ENCODE peak calls at places on chromosomes 16 and 17, in six cellular contexts. N, R, O, A, G and Q are unnamed samples.

GRCh38 chr17:49487202-49487601 is 7.9 kb upstream of the NGFR start:
- DNase-seq in N (no peak), R (no peak), O (no peak), A (no peak), G (no peak), Q (no peak)

GRCh38 chr16:35691057-35691456 is 2231.6 kb downstream of the TP53TG3F start:
- DNase-seq in N (no peak), R (no peak), O (no peak), A (no peak), G (no peak), Q (no peak)

GRCh38 chr16:10827691-10828341 is 9.2 kb upstream of the TVP23A start:
- DNase-seq in N (peak; percentile 91), R (peak; percentile 52), O (peak; percentile 64), A (no peak), G (peak; percentile 91), Q (peak; percentile 60)

GRCh38 chr17:7476474-7476873 is 3.0 kb downstream of the ZBTB4 start:
- DNase-seq in N (no peak), R (no peak), O (peak; percentile 77), A (no peak), G (no peak), Q (no peak)

GRCh38 chr17:38539386-38539785 is 66.4 kb downstream of the SRCIN1 start:
- DNase-seq in N (no peak), R (no peak), O (no peak), A (no peak), G (no peak), Q (no peak)

GRCh38 chr17:9386401-9386800 is 189.2 kb downstream of the STX8 start:
- DNase-seq in N (peak; percentile 46), R (peak; percentile 28), O (no peak), A (no peak), G (no peak), Q (no peak)

GRCh38 chr16:27475561-27475960 is 73.6 kb downstream of the IL21R start:
- DNase-seq in N (peak; percentile 75), R (no peak), O (peak; percentile 31), A (no peak), G (no peak), Q (peak; percentile 60)

GRCh38 chr16:12406840-12407690 is 396.6 kb downstream of the CPPED1 start:
- DNase-seq in N (peak; percentile 32), R (no peak), O (peak; percentile 63), A (no peak), G (no peak), Q (no peak)

GRCh38 chr17:81561494-81561885 is 9.3 kb upstream of the FAAP100 start:
- DNase-seq in N (peak; percentile 59), R (no peak), O (peak; percentile 43), A (no peak), G (no peak), Q (no peak)

GRCh38 chr17:29586676-29587469 is 2.6 kb downstream of the GIT1 start:
- DNase-seq in N (no peak), R (no peak), O (no peak), A (no peak), G (peak; percentile 53), Q (no peak)

GRCh38 chr17:38981640-38982039 is 14.4 kb upstream of the FBXO47 start:
- DNase-seq in N (no peak), R (no peak), O (no peak), A (no peak), G (no peak), Q (no peak)

GRCh38 chr17:47280072-47280811 is 26.6 kb downstream of the ITGB3 start:
- DNase-seq in N (no peak), R (no peak), O (no peak), A (no peak), G (no peak), Q (no peak)

GRCh38 chr17:29241015-29241963 is 5.4 kb upstream of the CRYBA1 start:
- DNase-seq in N (peak; percentile 96), R (no peak), O (peak; percentile 87), A (no peak), G (peak; percentile 47), Q (peak; percentile 76)

GRCh38 chr17:34837796-34838195 is 123.5 kb downstream of the CCT6B start:
- DNase-seq in N (no peak), R (no peak), O (no peak), A (no peak), G (no peak), Q (no peak)

GRCh38 chr17:67157732-67158639 is 87.0 kb downstream of the HELZ start:
- DNase-seq in N (peak; percentile 55), R (no peak), O (peak; percentile 60), A (no peak), G (no peak), Q (no peak)

GRCh38 chr17:1509255-1509943 is 7.0 kb downstream of the INPP5K start:
- DNase-seq in N (no peak), R (peak; percentile 84), O (no peak), A (no peak), G (no peak), Q (no peak)

GRCh38 chr17:75077490-75078096 is 10.2 kb upstream of the SLC16A5 start:
- DNase-seq in N (no peak), R (peak; percentile 73), O (no peak), A (peak; percentile 50), G (peak; percentile 85), Q (no peak)

GRCh38 chr17:73724341-73724740 is 80.1 kb upstream of the SDK2 start:
- DNase-seq in N (no peak), R (no peak), O (no peak), A (no peak), G (no peak), Q (no peak)

GRCh38 chr17:57599271-57600045 is 145.6 kb downstream of the CCDC182 start:
- DNase-seq in N (no peak), R (no peak), O (no peak), A (peak; percentile 58), G (no peak), Q (no peak)

GRCh38 chr17:75501378-75502071 is 13.8 kb downstream of the CASKIN2 start:
- DNase-seq in N (no peak), R (no peak), O (no peak), A (no peak), G (no peak), Q (no peak)

DNA sequence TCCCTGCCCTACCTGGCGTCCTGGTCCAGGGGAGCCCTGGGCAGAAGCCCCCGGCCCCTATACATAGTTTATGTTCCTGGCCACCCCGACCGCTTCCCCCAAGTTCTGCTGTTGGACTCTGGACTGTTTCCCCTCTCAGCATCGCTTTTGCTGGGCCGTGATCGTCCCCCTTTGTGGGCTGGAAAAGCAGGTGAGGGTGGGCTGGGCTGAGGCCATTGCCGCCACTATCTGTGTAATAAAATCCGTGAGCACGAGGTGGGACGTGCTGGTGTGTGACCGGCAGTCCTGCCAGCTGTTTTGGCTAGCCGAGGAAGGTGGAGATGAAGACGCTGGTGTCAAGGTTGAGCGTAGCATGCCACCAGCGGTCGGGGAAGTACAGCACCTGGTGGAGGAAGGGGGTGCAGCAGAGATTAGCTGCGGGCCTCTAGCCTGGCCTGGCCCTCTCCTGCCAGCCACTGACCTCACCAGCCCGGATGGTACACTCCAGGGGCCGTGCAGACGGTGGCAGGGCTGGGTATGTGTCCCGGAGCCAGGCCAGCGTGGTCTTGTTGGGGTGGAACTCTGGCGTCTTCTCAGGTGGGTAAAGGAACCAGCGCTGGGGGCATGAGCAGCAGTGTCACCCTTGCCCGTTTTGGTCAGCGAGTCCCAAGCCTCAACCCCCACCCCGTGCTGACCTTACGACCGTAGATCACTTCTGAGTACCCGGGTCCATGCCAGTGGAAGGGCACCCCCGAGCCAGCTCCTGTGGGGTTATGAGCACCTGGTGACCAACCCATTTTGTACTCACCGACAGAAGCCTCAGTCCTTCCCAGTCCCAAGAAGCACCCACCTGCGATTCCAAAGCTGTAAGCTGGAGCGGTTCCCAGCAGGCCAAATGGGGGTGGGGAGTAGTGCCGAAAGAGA is 1.4 kb downstream of the JMJD8 start:
- DNase-seq in N (no peak), R (no peak), O (no peak), A (no peak), G (no peak), Q (no peak)
- H3K4me3 ChIP-seq in N (peak overlapping the region; percentile 58), R (no peak overlapping the region), O (peak overlapping the region; percentile 78), A (no peak overlapping the region), G (no peak overlapping the region), Q (peak overlapping the region; percentile 53)

GRCh38 chr17:58665946-58666857 is 25.6 kb downstream of the TEX14 start:
- DNase-seq in N (no peak), R (no peak), O (no peak), A (no peak), G (no peak), Q (no peak)

GRCh38 chr17:58667934-58668597 is 23.8 kb downstream of the TEX14 start:
- DNase-seq in N (no peak), R (no peak), O (peak; percentile 87), A (no peak), G (no peak), Q (no peak)

GRCh38 chr17:58668598-58668935 is 23.3 kb downstream of the TEX14 start:
- DNase-seq in N (no peak), R (no peak), O (peak; percentile 33), A (no peak), G (no peak), Q (no peak)

GRCh38 chr17:58669853-58670252 is 22.0 kb downstream of the TEX14 start:
- DNase-seq in N (no peak), R (no peak), O (no peak), A (no peak), G (no peak), Q (no peak)

DNA sequence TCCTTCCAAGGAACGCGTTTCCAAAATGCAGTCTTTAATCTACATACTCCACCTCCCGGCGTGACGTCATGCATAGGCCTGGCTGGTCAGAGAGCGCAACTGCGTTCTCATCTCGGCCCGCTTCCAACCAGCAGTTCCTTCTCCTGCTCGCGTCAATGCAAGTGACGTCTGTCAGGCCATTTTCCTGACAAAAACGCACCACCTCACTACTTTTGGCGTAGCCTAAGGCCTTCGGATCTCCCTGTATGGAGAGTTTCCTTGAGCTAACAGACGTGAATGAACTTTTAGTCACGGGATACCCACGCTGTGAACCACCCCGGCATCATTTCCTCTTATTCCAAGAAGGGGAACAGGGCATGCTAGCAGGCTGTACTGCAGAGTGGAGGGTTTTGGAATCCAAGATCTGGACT is 25.0 kb downstream of the TEX14 start:
- DNase-seq in N (peak; percentile 87), R (peak; percentile 77), O (peak; percentile 92), A (peak; percentile 64), G (peak; percentile 61), Q (no peak)
- H3K4me3 ChIP-seq in N (no peak overlapping the region), R (peak overlapping the region; percentile 10), O (peak overlapping the region; percentile 71), A (no peak overlapping the region), G (peak overlapping the region; percentile 45), Q (peak overlapping the region; percentile 3)

GRCh38 chr16:31527617-31528287 is at the start of gene AHSP:
- DNase-seq in N (no peak), R (no peak), O (no peak), A (no peak), G (no peak), Q (no peak)
- H3K4me3 ChIP-seq in N (no peak within 1 kb of the TSS), R (no peak within 1 kb of the TSS), O (no peak within 1 kb of the TSS), A (no peak within 1 kb of the TSS), G (peak within 1 kb of the TSS; percentile 45), Q (no peak within 1 kb of the TSS)

GRCh38 chr16:69726313-69727060 is at the start of gene NQO1:
- DNase-seq in N (peak; percentile 96), R (peak; percentile 98), O (peak; percentile 95), A (peak; percentile 86), G (peak; percentile 94), Q (peak; percentile 85)

GRCh38 chr16:69725480-69726312 is 664 bp downstream of the NQO1 start:
- DNase-seq in N (no peak), R (no peak), O (no peak), A (no peak), G (no peak), Q (no peak)

GRCh38 chr16:69727916-69728270 is 1.5 kb upstream of the NQO1 start:
- DNase-seq in N (no peak), R (no peak), O (peak; percentile 29), A (no peak), G (no peak), Q (no peak)

GRCh38 chr16:69724414-69724873 is 1.9 kb downstream of the NQO1 start:
- DNase-seq in N (no peak), R (no peak), O (no peak), A (no peak), G (no peak), Q (no peak)

GRCh38 chr16:69724981-69725479 is 1.3 kb downstream of the NQO1 start:
- DNase-seq in N (no peak), R (no peak), O (no peak), A (no peak), G (no peak), Q (no peak)
- H3K4me3 ChIP-seq in N (peak overlapping the region; percentile 81), R (no peak overlapping the region), O (peak overlapping the region; percentile 85), A (no peak overlapping the region), G (no peak overlapping the region), Q (no peak overlapping the region)